ENCODE peak calls at places on chromosome 9, in nine cellular contexts. One of them, this sample, is unnamed.

GRCh38 chr9:5718296-5719032 is 89.6 kb downstream of the RIC1 start:
- DNase-seq in K562: no peak
- DNase-seq in lower lobe of right lung: no peak
- DNase-seq in ascending aorta: no peak
- DNase-seq in epithelial cell of prostate: no peak
- DNase-seq in heart right ventricle: no peak
- DNase-seq in naive thymus-derived CD4-positive, alpha-beta T cell: no peak
- DNase-seq in stomach: no peak
- DNase-seq in aorta: no peak
- DNase-seq in this sample: no peak

GRCh38 chr9:123745933-123746332 is 184.0 kb downstream of the DENND1A start:
- DNase-seq in stomach: no peak
- DNase-seq in aorta: no peak
- DNase-seq in epithelial cell of prostate: no peak
- DNase-seq in K562: no peak
- DNase-seq in lower lobe of right lung: no peak
- DNase-seq in heart right ventricle: no peak
- DNase-seq in naive thymus-derived CD4-positive, alpha-beta T cell: no peak
- DNase-seq in ascending aorta: no peak
- DNase-seq in this sample: no peak

GRCh38 chr9:101128623-101129022 is 100.1 kb downstream of the PLPPR1 start:
- DNase-seq in aorta: no peak
- DNase-seq in naive thymus-derived CD4-positive, alpha-beta T cell: no peak
- DNase-seq in lower lobe of right lung: no peak
- DNase-seq in epithelial cell of prostate: no peak
- DNase-seq in heart right ventricle: no peak
- DNase-seq in stomach: no peak
- DNase-seq in ascending aorta: no peak
- DNase-seq in K562: no peak
- DNase-seq in this sample: no peak

GRCh38 chr9:6931913-6932312 is 174.1 kb downstream of the KDM4C start:
- DNase-seq in K562: peak
- DNase-seq in stomach: peak
- DNase-seq in heart right ventricle: no peak
- DNase-seq in epithelial cell of prostate: peak
- DNase-seq in naive thymus-derived CD4-positive, alpha-beta T cell: no peak
- DNase-seq in lower lobe of right lung: no peak
- DNase-seq in ascending aorta: peak
- DNase-seq in aorta: no peak
- DNase-seq in this sample: no peak

GRCh38 chr9:77961541-77961940 is 70.1 kb downstream of the GNAQ start:
- DNase-seq in stomach: no peak
- DNase-seq in heart right ventricle: no peak
- DNase-seq in lower lobe of right lung: no peak
- DNase-seq in naive thymus-derived CD4-positive, alpha-beta T cell: no peak
- DNase-seq in K562: no peak
- DNase-seq in ascending aorta: no peak
- DNase-seq in aorta: no peak
- DNase-seq in epithelial cell of prostate: no peak
- DNase-seq in this sample: no peak

GRCh38 chr9:134568756-134569155 is 72.8 kb upstream of the COL5A1 start:
- DNase-seq in naive thymus-derived CD4-positive, alpha-beta T cell: no peak
- DNase-seq in ascending aorta: no peak
- DNase-seq in epithelial cell of prostate: no peak
- DNase-seq in aorta: no peak
- DNase-seq in K562: no peak
- DNase-seq in lower lobe of right lung: no peak
- DNase-seq in stomach: no peak
- DNase-seq in heart right ventricle: no peak
- DNase-seq in this sample: no peak

GRCh38 chr9:118578467-118578866 is 790.8 kb downstream of the BRINP1 start:
- DNase-seq in K562: no peak
- DNase-seq in naive thymus-derived CD4-positive, alpha-beta T cell: no peak
- DNase-seq in stomach: no peak
- DNase-seq in heart right ventricle: no peak
- DNase-seq in epithelial cell of prostate: peak
- DNase-seq in ascending aorta: no peak
- DNase-seq in lower lobe of right lung: no peak
- DNase-seq in aorta: no peak
- DNase-seq in this sample: no peak

GRCh38 chr9:27165067-27165466 is 56.0 kb downstream of the TEK start:
- DNase-seq in ascending aorta: no peak
- DNase-seq in epithelial cell of prostate: no peak
- DNase-seq in naive thymus-derived CD4-positive, alpha-beta T cell: no peak
- DNase-seq in heart right ventricle: no peak
- DNase-seq in aorta: no peak
- DNase-seq in stomach: no peak
- DNase-seq in lower lobe of right lung: no peak
- DNase-seq in K562: no peak
- DNase-seq in this sample: no peak

GRCh38 chr9:91546574-91546973 is 122.9 kb upstream of the NFIL3 start:
- DNase-seq in heart right ventricle: no peak
- DNase-seq in naive thymus-derived CD4-positive, alpha-beta T cell: no peak
- DNase-seq in K562: no peak
- DNase-seq in aorta: no peak
- DNase-seq in epithelial cell of prostate: no peak
- DNase-seq in lower lobe of right lung: no peak
- DNase-seq in stomach: no peak
- DNase-seq in ascending aorta: no peak
- DNase-seq in this sample: no peak

GRCh38 chr9:134429481-134429880 is 103.2 kb downstream of the RXRA start:
- DNase-seq in heart right ventricle: no peak
- DNase-seq in aorta: no peak
- DNase-seq in naive thymus-derived CD4-positive, alpha-beta T cell: no peak
- DNase-seq in epithelial cell of prostate: no peak
- DNase-seq in ascending aorta: no peak
- DNase-seq in K562: no peak
- DNase-seq in lower lobe of right lung: no peak
- DNase-seq in stomach: no peak
- DNase-seq in this sample: no peak

GRCh38 chr9:96651626-96652025 is 3.5 kb downstream of the PRXL2C start:
- DNase-seq in lower lobe of right lung: no peak
- DNase-seq in naive thymus-derived CD4-positive, alpha-beta T cell: peak
- DNase-seq in epithelial cell of prostate: no peak
- DNase-seq in aorta: no peak
- DNase-seq in heart right ventricle: no peak
- DNase-seq in K562: no peak
- DNase-seq in ascending aorta: no peak
- DNase-seq in stomach: no peak
- DNase-seq in this sample: no peak

GRCh38 chr9:6680797-6681146 is 35.2 kb upstream of the GLDC start:
- DNase-seq in aorta: peak
- DNase-seq in K562: peak
- DNase-seq in heart right ventricle: peak
- DNase-seq in stomach: peak
- DNase-seq in ascending aorta: peak
- DNase-seq in epithelial cell of prostate: no peak
- DNase-seq in lower lobe of right lung: peak
- DNase-seq in naive thymus-derived CD4-positive, alpha-beta T cell: no peak
- DNase-seq in this sample: peak

GRCh38 chr9:36486933-36487481 is 85.7 kb upstream of the MELK start:
- DNase-seq in K562: peak
- DNase-seq in stomach: peak
- DNase-seq in lower lobe of right lung: peak
- DNase-seq in naive thymus-derived CD4-positive, alpha-beta T cell: peak
- DNase-seq in aorta: peak
- DNase-seq in heart right ventricle: peak
- DNase-seq in ascending aorta: no peak
- DNase-seq in epithelial cell of prostate: no peak
- DNase-seq in this sample: peak

GRCh38 chr9:99052849-99053715 is 51.8 kb upstream of the TGFBR1 start:
- DNase-seq in aorta: no peak
- DNase-seq in epithelial cell of prostate: no peak
- DNase-seq in heart right ventricle: no peak
- DNase-seq in naive thymus-derived CD4-positive, alpha-beta T cell: no peak
- DNase-seq in lower lobe of right lung: no peak
- DNase-seq in ascending aorta: no peak
- DNase-seq in K562: no peak
- DNase-seq in stomach: no peak
- DNase-seq in this sample: no peak

GRCh38 chr9:95923794-95924193 is 48.3 kb downstream of the ERCC6L2 start:
- DNase-seq in heart right ventricle: no peak
- DNase-seq in K562: no peak
- DNase-seq in aorta: no peak
- DNase-seq in ascending aorta: no peak
- DNase-seq in naive thymus-derived CD4-positive, alpha-beta T cell: no peak
- DNase-seq in epithelial cell of prostate: no peak
- DNase-seq in stomach: no peak
- DNase-seq in lower lobe of right lung: no peak
- DNase-seq in this sample: no peak

GRCh38 chr9:107875571-107875980 is 386.0 kb upstream of the KLF4 start:
- DNase-seq in naive thymus-derived CD4-positive, alpha-beta T cell: no peak
- DNase-seq in ascending aorta: no peak
- DNase-seq in stomach: no peak
- DNase-seq in aorta: no peak
- DNase-seq in heart right ventricle: no peak
- DNase-seq in lower lobe of right lung: no peak
- DNase-seq in epithelial cell of prostate: no peak
- DNase-seq in K562: no peak
- DNase-seq in this sample: no peak

GRCh38 chr9:100472725-100473261 is at the start of gene TMEFF1:
- DNase-seq in heart right ventricle: peak
- DNase-seq in lower lobe of right lung: no peak
- DNase-seq in naive thymus-derived CD4-positive, alpha-beta T cell: peak
- DNase-seq in aorta: peak
- DNase-seq in stomach: peak
- DNase-seq in K562: peak
- DNase-seq in ascending aorta: no peak
- DNase-seq in epithelial cell of prostate: no peak
- DNase-seq in this sample: peak

GRCh38 chr9:112003538-112003937 is 106.9 kb downstream of the UGCG start:
- DNase-seq in epithelial cell of prostate: no peak
- DNase-seq in K562: no peak
- DNase-seq in lower lobe of right lung: no peak
- DNase-seq in aorta: no peak
- DNase-seq in heart right ventricle: no peak
- DNase-seq in naive thymus-derived CD4-positive, alpha-beta T cell: no peak
- DNase-seq in ascending aorta: no peak
- DNase-seq in stomach: no peak
- DNase-seq in this sample: no peak

GRCh38 chr9:88680505-88681160 is 145.7 kb downstream of the NXNL2 start:
- DNase-seq in ascending aorta: no peak
- DNase-seq in heart right ventricle: no peak
- DNase-seq in K562: no peak
- DNase-seq in epithelial cell of prostate: no peak
- DNase-seq in lower lobe of right lung: no peak
- DNase-seq in stomach: no peak
- DNase-seq in aorta: no peak
- DNase-seq in naive thymus-derived CD4-positive, alpha-beta T cell: no peak
- DNase-seq in this sample: no peak
- H3K27ac ChIP-seq in ascending aorta: no peak
- H3K27ac ChIP-seq in heart right ventricle: no peak
- H3K27ac ChIP-seq in K562: no peak
- H3K27ac ChIP-seq in epithelial cell of prostate: no peak
- H3K27ac ChIP-seq in lower lobe of right lung: no peak
- H3K27ac ChIP-seq in stomach: no peak
- H3K27ac ChIP-seq in aorta: no peak
- H3K27ac ChIP-seq in naive thymus-derived CD4-positive, alpha-beta T cell: no peak
- H3K27ac ChIP-seq in this sample: peak

DNA sequence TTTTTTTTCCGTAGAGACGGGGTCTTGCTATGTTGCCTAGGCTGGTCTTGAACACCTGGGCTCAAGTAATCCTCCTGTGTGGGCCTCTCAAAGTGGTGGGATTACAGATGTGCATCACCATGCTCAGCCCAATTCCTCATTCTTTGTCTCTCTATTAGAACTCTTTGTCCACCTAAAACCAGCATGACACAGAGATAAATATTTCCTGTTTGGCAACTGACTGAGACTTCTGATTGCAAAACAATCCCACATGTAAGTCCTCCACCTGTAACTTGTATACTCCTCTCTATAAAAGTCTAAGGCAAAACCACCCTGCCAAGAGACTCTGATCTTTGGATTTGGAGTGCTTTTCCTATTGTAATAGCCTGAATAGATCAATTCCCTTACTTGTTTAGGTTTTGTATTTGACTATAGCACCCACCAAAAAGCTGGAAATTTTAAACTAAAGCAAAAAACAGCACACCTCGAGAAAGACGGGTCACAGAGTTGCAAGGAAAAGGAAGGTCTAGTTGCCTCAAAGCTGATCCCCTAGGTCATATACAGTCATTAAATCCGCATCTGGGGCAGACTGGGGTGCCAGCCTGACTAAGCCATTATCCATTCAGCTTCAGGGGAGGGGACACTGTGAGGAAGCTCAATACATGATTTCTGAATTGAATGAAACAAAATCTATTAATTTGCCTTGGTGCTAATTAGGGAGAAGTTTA is 13.5 kb upstream of the KIF27 start:
- DNase-seq in stomach: no peak
- DNase-seq in epithelial cell of prostate: peak
- DNase-seq in aorta: no peak
- DNase-seq in K562: no peak
- DNase-seq in lower lobe of right lung: no peak
- DNase-seq in ascending aorta: no peak
- DNase-seq in naive thymus-derived CD4-positive, alpha-beta T cell: no peak
- DNase-seq in heart right ventricle: no peak
- DNase-seq in this sample: no peak
- H3K27ac ChIP-seq in stomach: peak
- H3K27ac ChIP-seq in epithelial cell of prostate: peak
- H3K27ac ChIP-seq in aorta: no peak
- H3K27ac ChIP-seq in K562: no peak
- H3K27ac ChIP-seq in lower lobe of right lung: peak
- H3K27ac ChIP-seq in ascending aorta: no peak
- H3K27ac ChIP-seq in naive thymus-derived CD4-positive, alpha-beta T cell: no peak
- H3K27ac ChIP-seq in heart right ventricle: no peak
- H3K27ac ChIP-seq in this sample: peak

GRCh38 chr9:33972698-33973097 is 76.0 kb downstream of the UBAP2 start:
- DNase-seq in epithelial cell of prostate: no peak
- DNase-seq in ascending aorta: no peak
- DNase-seq in K562: no peak
- DNase-seq in naive thymus-derived CD4-positive, alpha-beta T cell: no peak
- DNase-seq in stomach: no peak
- DNase-seq in heart right ventricle: no peak
- DNase-seq in aorta: no peak
- DNase-seq in lower lobe of right lung: no peak
- DNase-seq in this sample: no peak

DNA sequence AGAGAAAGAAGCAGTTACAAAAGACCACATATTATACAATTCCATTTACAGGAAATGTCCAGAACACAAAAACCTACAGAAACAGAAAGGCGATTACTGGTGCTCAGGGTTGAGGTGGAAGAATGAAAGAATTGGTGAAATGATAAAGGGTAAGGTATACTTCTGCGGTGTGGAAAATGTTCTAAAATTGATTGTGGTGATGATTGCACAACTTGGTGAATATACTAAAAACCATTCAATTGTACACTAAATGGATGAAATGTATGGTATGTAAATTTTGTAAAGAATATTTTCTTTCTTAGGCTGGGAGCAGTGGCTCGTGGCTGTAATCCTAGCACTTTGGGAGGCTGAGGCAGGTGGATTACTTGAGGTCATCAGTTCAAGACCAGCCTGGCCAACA is 72.3 kb downstream of the UBAP2 start:
- DNase-seq in epithelial cell of prostate: no peak
- DNase-seq in naive thymus-derived CD4-positive, alpha-beta T cell: no peak
- DNase-seq in lower lobe of right lung: no peak
- DNase-seq in aorta: no peak
- DNase-seq in K562: no peak
- DNase-seq in stomach: no peak
- DNase-seq in heart right ventricle: no peak
- DNase-seq in ascending aorta: no peak
- DNase-seq in this sample: no peak
- H3K27ac ChIP-seq in epithelial cell of prostate: no peak
- H3K27ac ChIP-seq in naive thymus-derived CD4-positive, alpha-beta T cell: no peak
- H3K27ac ChIP-seq in lower lobe of right lung: no peak
- H3K27ac ChIP-seq in aorta: no peak
- H3K27ac ChIP-seq in K562: no peak
- H3K27ac ChIP-seq in stomach: no peak
- H3K27ac ChIP-seq in heart right ventricle: no peak
- H3K27ac ChIP-seq in ascending aorta: no peak
- H3K27ac ChIP-seq in this sample: no peak

GRCh38 chr9:126503333-126504085 is 110.2 kb upstream of the LMX1B start:
- DNase-seq in heart right ventricle: no peak
- DNase-seq in naive thymus-derived CD4-positive, alpha-beta T cell: no peak
- DNase-seq in ascending aorta: no peak
- DNase-seq in aorta: peak
- DNase-seq in K562: no peak
- DNase-seq in lower lobe of right lung: peak
- DNase-seq in epithelial cell of prostate: no peak
- DNase-seq in stomach: no peak
- DNase-seq in this sample: peak
- H3K27ac ChIP-seq in heart right ventricle: no peak
- H3K27ac ChIP-seq in naive thymus-derived CD4-positive, alpha-beta T cell: no peak
- H3K27ac ChIP-seq in ascending aorta: no peak
- H3K27ac ChIP-seq in aorta: no peak
- H3K27ac ChIP-seq in K562: no peak
- H3K27ac ChIP-seq in lower lobe of right lung: no peak
- H3K27ac ChIP-seq in epithelial cell of prostate: no peak
- H3K27ac ChIP-seq in stomach: no peak
- H3K27ac ChIP-seq in this sample: no peak

This sample was measured in spleen.